ENCODE peak calls at places on chromosome 9, in seven cellular contexts. P is breast epithelium; H is cardiac muscle cell; U is CD4-positive, CD25-positive, alpha-beta regulatory T cell; X is K562; Q is heart right ventricle; N is fibroblast of pulmonary artery. R is an unnamed sample.

GRCh38 chr9:5518937-5519319 is 8.6 kb downstream of the PDCD1LG2 start:
- DNase-seq in P (no peak), H (no peak), U (no peak), X (no peak), Q (no peak), N (no peak), R (no peak)

GRCh38 chr9:277595-278330 is 63.1 kb downstream of the DOCK8 start:
- DNase-seq in P (no peak), H (no peak), U (no peak), X (no peak), Q (no peak), N (no peak), R (no peak)

GRCh38 chr9:70746316-70746715 is 331.9 kb upstream of the KLF9 start:
- DNase-seq in P (no peak), H (no peak), U (no peak), X (no peak), Q (no peak), N (no peak), R (no peak)

GRCh38 chr9:75699625-75700251 is 190.7 kb upstream of the PCSK5 start:
- DNase-seq in P (no peak), H (peak), U (no peak), X (no peak), Q (no peak), N (no peak), R (no peak)

GRCh38 chr9:6198251-6198650 is 17.4 kb upstream of the IL33 start:
- DNase-seq in P (no peak), H (no peak), U (no peak), X (no peak), Q (no peak), N (no peak), R (no peak)

GRCh38 chr9:112754578-112754977 is 4.0 kb downstream of the SNX30 start:
- DNase-seq in P (no peak), H (no peak), U (no peak), X (no peak), Q (no peak), N (peak), R (no peak)

GRCh38 chr9:133711428-133712220 is 26.5 kb downstream of the SARDH start:
- DNase-seq in P (no peak), H (no peak), U (no peak), X (no peak), Q (no peak), N (peak), R (no peak)

GRCh38 chr9:81894891-81895290 is 33.3 kb upstream of the SPATA31D4 start:
- DNase-seq in P (no peak), H (no peak), U (no peak), X (no peak), Q (no peak), N (no peak), R (no peak)

GRCh38 chr9:87816041-87816440 is 66.6 kb upstream of the SPATA31E1 start:
- DNase-seq in P (no peak), H (peak), U (no peak), X (no peak), Q (no peak), N (peak), R (no peak)

GRCh38 chr9:27701664-27702063 is 128.4 kb upstream of the C9orf72 start:
- DNase-seq in P (no peak), H (no peak), U (no peak), X (no peak), Q (no peak), N (peak), R (peak)

GRCh38 chr9:134662143-134662876 is 20.7 kb downstream of the COL5A1 start:
- DNase-seq in P (no peak), H (peak), U (no peak), X (no peak), Q (peak), N (peak), R (no peak)

GRCh38 chr9:16352791-16353401 is 517.6 kb downstream of the BNC2 start:
- DNase-seq in P (no peak), H (no peak), U (no peak), X (no peak), Q (no peak), N (peak), R (no peak)

GRCh38 chr9:76203373-76203772 is 190.9 kb downstream of the RFK start:
- DNase-seq in P (no peak), H (no peak), U (no peak), X (no peak), Q (no peak), N (peak), R (no peak)

GRCh38 chr9:136095028-136095494 is at the start of gene NACC2:
- DNase-seq in P (no peak), H (peak), U (peak), X (peak), Q (peak), N (peak), R (no peak)

GRCh38 chr9:89313842-89314241 is 2.8 kb downstream of the CKS2 start:
- DNase-seq in P (no peak), H (no peak), U (no peak), X (no peak), Q (no peak), N (no peak), R (no peak)

GRCh38 chr9:76917299-76917698 is 11.4 kb upstream of the PRUNE2 start:
- DNase-seq in P (no peak), H (no peak), U (no peak), X (no peak), Q (no peak), N (no peak), R (no peak)

GRCh38 chr9:88721528-88722279 is 186.7 kb downstream of the NXNL2 start:
- DNase-seq in P (no peak), H (no peak), U (no peak), X (no peak), Q (no peak), N (no peak), R (no peak)

GRCh38 chr9:134475051-134475790 is 149.0 kb downstream of the RXRA start:
- DNase-seq in P (peak), H (no peak), U (no peak), X (no peak), Q (peak), N (peak), R (peak)

GRCh38 chr9:126623667-126624452 is 10.1 kb downstream of the LMX1B start:
- DNase-seq in P (no peak), H (no peak), U (no peak), X (no peak), Q (no peak), N (no peak), R (no peak)
- H3K4me3 ChIP-seq in P (peak), H (no peak), U (no peak), X (no peak), Q (no peak), N (no peak), R (no peak)

DNA sequence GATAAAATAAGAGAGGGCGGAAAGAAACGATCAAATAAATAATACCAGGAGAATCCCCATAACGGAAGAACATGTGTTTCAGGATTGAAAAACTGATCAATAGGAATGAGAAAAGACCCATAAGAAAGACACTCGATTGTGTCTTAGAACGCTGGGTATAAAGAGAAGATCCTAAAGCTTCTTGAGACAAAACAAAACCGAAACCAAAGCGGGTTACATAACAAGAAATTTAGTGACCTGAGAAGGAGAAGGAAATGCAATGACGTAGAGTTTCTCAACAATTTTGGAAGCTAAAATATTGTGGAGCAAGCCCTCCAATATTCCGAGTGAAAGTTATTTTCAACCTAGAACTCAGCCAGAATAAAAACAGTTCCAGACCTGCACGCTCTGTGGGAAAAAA is 81.8 kb upstream of the FREM1 start:
- DNase-seq in P (no peak), H (no peak), U (no peak), X (no peak), Q (no peak), N (no peak), R (no peak)
- H3K4me3 ChIP-seq in P (peak), H (no peak), U (peak), X (peak), Q (peak), N (no peak), R (no peak)

GRCh38 chr9:131233556-131233955 is 42.8 kb downstream of the FAM78A start:
- DNase-seq in P (no peak), H (no peak), U (no peak), X (no peak), Q (no peak), N (no peak), R (no peak)
- H3K4me3 ChIP-seq in P (no peak), H (no peak), U (peak), X (no peak), Q (no peak), N (no peak), R (no peak)

DNA sequence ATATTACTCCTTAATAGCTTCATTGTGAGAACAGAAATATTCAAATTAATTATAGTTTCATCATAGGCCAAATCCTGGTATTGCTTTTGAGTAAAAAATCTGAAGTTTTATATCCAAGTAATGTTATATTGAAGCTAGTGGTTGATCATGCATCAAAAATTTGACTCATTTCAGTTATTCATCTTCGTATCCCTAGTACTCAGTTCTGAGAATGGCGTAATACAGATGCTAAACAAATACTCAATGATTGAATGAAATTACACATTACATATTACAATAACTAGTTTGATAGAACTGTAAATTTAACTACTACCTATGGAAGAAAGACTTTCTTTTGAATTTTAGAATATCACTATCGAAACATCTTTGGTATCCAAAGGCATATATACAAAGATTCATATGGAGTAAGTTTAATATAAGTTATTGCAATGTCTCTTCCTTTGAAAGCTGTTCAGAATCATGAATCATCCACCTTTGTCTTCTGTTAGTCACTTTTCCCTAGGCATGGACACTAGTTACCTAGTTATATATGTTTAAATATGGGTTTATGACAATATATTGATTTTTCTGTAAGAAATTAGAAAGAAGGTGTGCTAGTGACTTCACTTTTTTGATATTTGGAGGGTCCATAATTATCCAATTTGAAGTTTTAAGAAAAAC is 5.0 kb upstream of the ZNF462 start:
- DNase-seq in P (no peak), H (no peak), U (no peak), X (no peak), Q (no peak), N (no peak), R (no peak)
- H3K4me3 ChIP-seq in P (no peak), H (no peak), U (no peak), X (no peak), Q (no peak), N (no peak), R (no peak)

GRCh38 chr9:15101046-15101445 is 190.8 kb upstream of the FREM1 start:
- DNase-seq in P (no peak), H (no peak), U (no peak), X (no peak), Q (no peak), N (peak), R (no peak)
- H3K4me3 ChIP-seq in P (no peak), H (no peak), U (no peak), X (no peak), Q (no peak), N (no peak), R (no peak)

DNA sequence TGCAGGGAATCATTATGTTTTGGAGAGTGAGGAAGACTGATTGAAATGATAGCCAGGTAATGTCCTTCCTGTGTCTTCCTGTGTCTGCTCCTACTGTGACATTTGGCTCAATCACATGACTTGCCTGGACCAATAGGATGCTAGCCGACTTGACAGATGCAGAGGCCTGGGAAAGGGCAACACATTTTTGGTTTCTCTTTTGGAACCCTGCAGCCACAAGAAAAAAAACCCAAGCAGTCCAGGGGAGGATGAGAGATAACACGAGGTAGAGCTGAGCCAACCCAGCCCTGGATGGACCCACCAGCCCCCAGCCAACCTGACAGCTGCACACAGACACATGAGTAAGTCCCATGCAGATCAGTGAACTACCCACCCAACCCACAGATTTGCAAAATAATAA is 256.1 kb upstream of the SMARCA2 start:
- DNase-seq in P (no peak), H (no peak), U (no peak), X (no peak), Q (no peak), N (no peak), R (no peak)
- H3K4me3 ChIP-seq in P (no peak), H (no peak), U (no peak), X (no peak), Q (no peak), N (no peak), R (no peak)

GRCh38 chr9:137606734-137607138 is 1.2 kb downstream of the ARRDC1 start:
- DNase-seq in P (no peak), H (no peak), U (no peak), X (no peak), Q (no peak), N (no peak), R (no peak)

GRCh38 chr9:137606005-137606601 is 617 bp downstream of the ARRDC1 start:
- DNase-seq in P (no peak), H (peak), U (peak), X (no peak), Q (peak), N (no peak), R (no peak)

GRCh38 chr9:137605146-137606004 is at the start of gene ARRDC1:
- DNase-seq in P (peak), H (peak), U (peak), X (peak), Q (peak), N (peak), R (peak)

GRCh38 chr9:137604345-137605145 is 941 bp upstream of the ARRDC1 start:
- DNase-seq in P (no peak), H (peak), U (no peak), X (no peak), Q (no peak), N (no peak), R (no peak)

DNA sequence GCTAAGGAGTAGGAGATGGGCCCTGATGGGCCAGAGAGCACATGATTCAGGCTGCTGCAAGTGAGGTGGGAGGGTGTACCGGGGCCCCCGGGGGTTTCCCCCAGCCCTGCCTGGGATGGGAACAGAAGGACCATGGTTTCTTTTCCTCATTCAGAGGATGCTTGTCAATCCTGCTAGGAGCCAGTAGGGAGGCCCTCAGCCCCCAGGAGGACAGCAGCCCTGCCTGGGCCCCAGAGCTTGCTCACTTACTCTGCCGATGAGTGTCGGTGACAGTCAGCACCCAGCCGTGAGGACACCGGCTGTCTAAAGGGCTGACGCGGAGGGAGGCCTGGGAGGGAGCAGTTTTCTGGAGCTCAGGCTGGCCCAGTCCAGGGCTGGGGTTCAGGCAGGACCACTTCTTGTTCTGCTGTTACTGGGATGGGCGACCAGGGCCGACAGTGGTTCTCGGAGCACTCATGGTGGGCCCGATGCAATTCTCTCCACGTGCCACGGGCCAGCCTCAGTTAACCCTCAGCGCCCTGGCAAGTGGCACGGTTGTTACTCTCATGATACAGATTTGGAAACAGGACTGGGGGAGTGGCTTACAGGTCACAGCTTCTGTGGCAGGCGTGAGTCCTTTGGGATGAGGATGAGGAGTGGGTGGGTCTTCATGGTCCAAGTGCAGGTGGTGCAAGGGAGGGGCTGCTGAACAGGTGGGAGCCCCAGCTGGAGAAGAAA is 1.8 kb downstream of the ARRDC1 start:
- DNase-seq in P (no peak), H (peak), U (no peak), X (no peak), Q (no peak), N (no peak), R (no peak)
- H3K4me3 ChIP-seq in P (peak), H (no peak), U (no peak), X (no peak), Q (peak), N (peak), R (peak)

GRCh38 chr9:127771570-127772189 is 6.8 kb downstream of the SH2D3C start:
- DNase-seq in P (no peak), H (no peak), U (no peak), X (no peak), Q (no peak), N (no peak), R (no peak)
- H3K4me3 ChIP-seq in P (peak), H (peak), U (peak), X (peak), Q (peak), N (peak), R (peak)